ENCODE peak calls at places on chromosome 1, in seven cellular contexts. One of them, this sample, is unnamed.

GRCh38 chr1:227778401-227778947 is 37.0 kb upstream of the PRSS38 start:
- DNase-seq in stimulated activated naive B cell treated with anti-CD40 and anti-IgM and Interleukin-4, amounts not matched to agents 10 μg/mL and 1 μg/mL and 100 μg/mL, for 72 hours: no peak
- DNase-seq in kidney epithelial cell: no peak
- DNase-seq in lower lobe of right lung: no peak
- DNase-seq in activated T-helper 1 cell treated with anti-CD3 and anti-CD28 coated beads, Interleukin-12 subunit alpha, Interleukin-12 subunit beta, Interleukin-2, Interleukin-4 antibody, amounts not matched to agents 30 ng/mL and 10 ng/mL and 1 ng/mL, durations not matched to agents 14 hours and 24 hours and 36 hours: no peak
- DNase-seq in left ventricle myocardium superior: no peak
- DNase-seq in Panc1: no peak
- DNase-seq in this sample: no peak

GRCh38 chr1:230787471-230787870 is 40.3 kb downstream of the CAPN9 start:
- DNase-seq in lower lobe of right lung: no peak
- DNase-seq in kidney epithelial cell: no peak
- DNase-seq in activated T-helper 1 cell treated with anti-CD3 and anti-CD28 coated beads, Interleukin-12 subunit alpha, Interleukin-12 subunit beta, Interleukin-2, Interleukin-4 antibody, amounts not matched to agents 30 ng/mL and 10 ng/mL and 1 ng/mL, durations not matched to agents 14 hours and 24 hours and 36 hours: no peak
- DNase-seq in stimulated activated naive B cell treated with anti-CD40 and anti-IgM and Interleukin-4, amounts not matched to agents 10 μg/mL and 1 μg/mL and 100 μg/mL, for 72 hours: no peak
- DNase-seq in left ventricle myocardium superior: no peak
- DNase-seq in Panc1: no peak
- DNase-seq in this sample: no peak

GRCh38 chr1:32981003-32981909 is 16.6 kb upstream of the RNF19B start:
- DNase-seq in Panc1: peak; percentile 89
- DNase-seq in lower lobe of right lung: peak; percentile 78
- DNase-seq in stimulated activated naive B cell treated with anti-CD40 and anti-IgM and Interleukin-4, amounts not matched to agents 10 μg/mL and 1 μg/mL and 100 μg/mL, for 72 hours: peak; percentile 82
- DNase-seq in left ventricle myocardium superior: peak; percentile 49
- DNase-seq in activated T-helper 1 cell treated with anti-CD3 and anti-CD28 coated beads, Interleukin-12 subunit alpha, Interleukin-12 subunit beta, Interleukin-2, Interleukin-4 antibody, amounts not matched to agents 30 ng/mL and 10 ng/mL and 1 ng/mL, durations not matched to agents 14 hours and 24 hours and 36 hours: peak; percentile 65
- DNase-seq in kidney epithelial cell: peak; percentile 95
- DNase-seq in this sample: peak; percentile 92

GRCh38 chr1:38527373-38527966 is 332.1 kb downstream of the RRAGC start:
- DNase-seq in lower lobe of right lung: peak; percentile 59
- DNase-seq in kidney epithelial cell: no peak
- DNase-seq in stimulated activated naive B cell treated with anti-CD40 and anti-IgM and Interleukin-4, amounts not matched to agents 10 μg/mL and 1 μg/mL and 100 μg/mL, for 72 hours: peak; percentile 47
- DNase-seq in activated T-helper 1 cell treated with anti-CD3 and anti-CD28 coated beads, Interleukin-12 subunit alpha, Interleukin-12 subunit beta, Interleukin-2, Interleukin-4 antibody, amounts not matched to agents 30 ng/mL and 10 ng/mL and 1 ng/mL, durations not matched to agents 14 hours and 24 hours and 36 hours: peak; percentile 71
- DNase-seq in left ventricle myocardium superior: no peak
- DNase-seq in Panc1: no peak
- DNase-seq in this sample: peak; percentile 43

GRCh38 chr1:231634302-231635013 is 7.9 kb downstream of the DISC1 start:
- DNase-seq in Panc1: no peak
- DNase-seq in stimulated activated naive B cell treated with anti-CD40 and anti-IgM and Interleukin-4, amounts not matched to agents 10 μg/mL and 1 μg/mL and 100 μg/mL, for 72 hours: no peak
- DNase-seq in activated T-helper 1 cell treated with anti-CD3 and anti-CD28 coated beads, Interleukin-12 subunit alpha, Interleukin-12 subunit beta, Interleukin-2, Interleukin-4 antibody, amounts not matched to agents 30 ng/mL and 10 ng/mL and 1 ng/mL, durations not matched to agents 14 hours and 24 hours and 36 hours: no peak
- DNase-seq in lower lobe of right lung: no peak
- DNase-seq in left ventricle myocardium superior: no peak
- DNase-seq in kidney epithelial cell: no peak
- DNase-seq in this sample: no peak

GRCh38 chr1:20413136-20413790 is 72.7 kb downstream of the CAMK2N1 start:
- DNase-seq in Panc1: no peak
- DNase-seq in stimulated activated naive B cell treated with anti-CD40 and anti-IgM and Interleukin-4, amounts not matched to agents 10 μg/mL and 1 μg/mL and 100 μg/mL, for 72 hours: no peak
- DNase-seq in lower lobe of right lung: no peak
- DNase-seq in left ventricle myocardium superior: no peak
- DNase-seq in kidney epithelial cell: no peak
- DNase-seq in activated T-helper 1 cell treated with anti-CD3 and anti-CD28 coated beads, Interleukin-12 subunit alpha, Interleukin-12 subunit beta, Interleukin-2, Interleukin-4 antibody, amounts not matched to agents 30 ng/mL and 10 ng/mL and 1 ng/mL, durations not matched to agents 14 hours and 24 hours and 36 hours: no peak
- DNase-seq in this sample: no peak

GRCh38 chr1:219294251-219294650 is 120.6 kb downstream of the LYPLAL1 start:
- DNase-seq in stimulated activated naive B cell treated with anti-CD40 and anti-IgM and Interleukin-4, amounts not matched to agents 10 μg/mL and 1 μg/mL and 100 μg/mL, for 72 hours: no peak
- DNase-seq in left ventricle myocardium superior: no peak
- DNase-seq in lower lobe of right lung: no peak
- DNase-seq in Panc1: no peak
- DNase-seq in kidney epithelial cell: no peak
- DNase-seq in activated T-helper 1 cell treated with anti-CD3 and anti-CD28 coated beads, Interleukin-12 subunit alpha, Interleukin-12 subunit beta, Interleukin-2, Interleukin-4 antibody, amounts not matched to agents 30 ng/mL and 10 ng/mL and 1 ng/mL, durations not matched to agents 14 hours and 24 hours and 36 hours: no peak
- DNase-seq in this sample: no peak

GRCh38 chr1:210516092-210516491 is 187.4 kb downstream of the HHAT start:
- DNase-seq in Panc1: no peak
- DNase-seq in activated T-helper 1 cell treated with anti-CD3 and anti-CD28 coated beads, Interleukin-12 subunit alpha, Interleukin-12 subunit beta, Interleukin-2, Interleukin-4 antibody, amounts not matched to agents 30 ng/mL and 10 ng/mL and 1 ng/mL, durations not matched to agents 14 hours and 24 hours and 36 hours: no peak
- DNase-seq in left ventricle myocardium superior: no peak
- DNase-seq in stimulated activated naive B cell treated with anti-CD40 and anti-IgM and Interleukin-4, amounts not matched to agents 10 μg/mL and 1 μg/mL and 100 μg/mL, for 72 hours: no peak
- DNase-seq in kidney epithelial cell: no peak
- DNase-seq in lower lobe of right lung: no peak
- DNase-seq in this sample: no peak

GRCh38 chr1:169483500-169483966 is 2.2 kb downstream of the SLC19A2 start:
- DNase-seq in left ventricle myocardium superior: no peak
- DNase-seq in stimulated activated naive B cell treated with anti-CD40 and anti-IgM and Interleukin-4, amounts not matched to agents 10 μg/mL and 1 μg/mL and 100 μg/mL, for 72 hours: no peak
- DNase-seq in activated T-helper 1 cell treated with anti-CD3 and anti-CD28 coated beads, Interleukin-12 subunit alpha, Interleukin-12 subunit beta, Interleukin-2, Interleukin-4 antibody, amounts not matched to agents 30 ng/mL and 10 ng/mL and 1 ng/mL, durations not matched to agents 14 hours and 24 hours and 36 hours: no peak
- DNase-seq in lower lobe of right lung: no peak
- DNase-seq in kidney epithelial cell: no peak
- DNase-seq in Panc1: no peak
- DNase-seq in this sample: peak; percentile 48

This sample was measured in H4.